ENCODE peak calls at places on chromosomes 16 and 17, in eight cellular contexts. Q is heart left ventricle, C is kidney epithelial cell, S is PC-9, F is left ventricle myocardium inferior, V is brain microvascular endothelial cell, H is H7, Z is osteoblast. K is an unnamed sample.

GRCh38 chr16:84016477-84016876 is 26.1 kb downstream of the SLC38A8 start:
- DNase-seq in Q (no peak), C (no peak), S (no peak), F (no peak), V (no peak), H (no peak), Z (no peak), K (no peak)

GRCh38 chr16:14420721-14421488 is 209.2 kb downstream of the PARN start:
- DNase-seq in Q (no peak), C (no peak), S (no peak), F (no peak), V (no peak), H (no peak), Z (no peak), K (no peak)

GRCh38 chr16:70254965-70255286 is 3.2 kb upstream of the EXOSC6 start:
- DNase-seq in Q (no peak), C (no peak), S (no peak), F (no peak), V (no peak), H (no peak), Z (peak), K (no peak)

GRCh38 chr17:56641894-56642293 is 48.4 kb downstream of the NOG start:
- DNase-seq in Q (no peak), C (no peak), S (no peak), F (no peak), V (no peak), H (no peak), Z (no peak), K (no peak)

GRCh38 chr17:17767096-17767470 is 69.7 kb downstream of the SREBF1 start:
- DNase-seq in Q (no peak), C (no peak), S (peak), F (no peak), V (no peak), H (no peak), Z (no peak), K (no peak)

GRCh38 chr17:55588858-55589257 is 77.6 kb upstream of the SMIM36 start:
- DNase-seq in Q (no peak), C (no peak), S (no peak), F (no peak), V (no peak), H (no peak), Z (no peak), K (no peak)

GRCh38 chr16:52597772-52598483 is 51.0 kb upstream of the TOX3 start:
- DNase-seq in Q (no peak), C (no peak), S (no peak), F (no peak), V (no peak), H (peak), Z (no peak), K (no peak)

GRCh38 chr17:60321336-60322055 is 70.4 kb downstream of the USP32 start:
- DNase-seq in Q (no peak), C (no peak), S (no peak), F (no peak), V (no peak), H (no peak), Z (no peak), K (no peak)

GRCh38 chr16:27817038-27817437 is 246.5 kb downstream of the GSG1L start:
- DNase-seq in Q (no peak), C (no peak), S (no peak), F (no peak), V (no peak), H (no peak), Z (peak), K (no peak)

GRCh38 chr17:44197980-44198720 is 1.5 kb downstream of the ATXN7L3 start:
- DNase-seq in Q (peak), C (no peak), S (peak), F (no peak), V (no peak), H (peak), Z (peak), K (no peak)

GRCh38 chr16:17138801-17139200 is 332.0 kb downstream of the XYLT1 start:
- DNase-seq in Q (no peak), C (no peak), S (no peak), F (no peak), V (no peak), H (peak), Z (peak), K (no peak)

GRCh38 chr17:56756536-56756935 is 77.2 kb downstream of the C17orf67 start:
- DNase-seq in Q (no peak), C (peak), S (peak), F (no peak), V (peak), H (no peak), Z (peak), K (peak)

GRCh38 chr17:247767-248166 is 66.3 kb upstream of the DOC2B start:
- DNase-seq in Q (no peak), C (no peak), S (no peak), F (peak), V (no peak), H (no peak), Z (no peak), K (no peak)

GRCh38 chr17:245611-246010 is 64.2 kb upstream of the DOC2B start:
- DNase-seq in Q (no peak), C (no peak), S (no peak), F (peak), V (no peak), H (no peak), Z (no peak), K (no peak)

GRCh38 chr17:245020-245419 is 63.6 kb upstream of the DOC2B start:
- DNase-seq in Q (no peak), C (no peak), S (no peak), F (peak), V (no peak), H (no peak), Z (no peak), K (no peak)

GRCh38 chr17:246851-247421 is 65.5 kb upstream of the DOC2B start:
- DNase-seq in Q (no peak), C (no peak), S (no peak), F (peak), V (no peak), H (no peak), Z (peak), K (no peak)

DNA sequence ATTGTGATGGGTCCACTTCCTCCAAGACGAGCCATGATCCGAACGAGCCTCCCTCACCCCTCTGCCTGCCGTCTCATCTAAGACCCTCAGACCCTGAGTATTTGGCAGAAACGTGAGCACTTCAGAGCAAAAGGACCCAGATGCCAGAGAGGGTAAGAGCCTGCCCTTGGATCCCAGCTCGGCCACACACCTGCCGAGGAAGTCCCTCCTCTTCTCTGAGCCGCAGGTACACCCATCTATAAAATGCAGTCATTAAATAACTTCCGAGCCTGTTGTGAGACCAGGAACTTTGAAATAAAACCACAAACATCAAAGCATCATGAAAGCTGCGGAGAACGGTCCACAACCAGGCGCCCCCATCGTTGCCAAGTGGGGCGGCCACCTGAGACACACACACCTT is 64.8 kb upstream of the DOC2B start:
- DNase-seq in Q (no peak), C (no peak), S (no peak), F (peak), V (no peak), H (no peak), Z (no peak), K (no peak)
- H3K4me3 ChIP-seq in Q (no peak), C (no peak), S (no peak), F (no peak), V (no peak), H (no peak), Z (no peak), K (no peak)

GRCh38 chr17:73304438-73304837 is 7.4 kb downstream of the CDC42EP4 start:
- DNase-seq in Q (no peak), C (no peak), S (no peak), F (no peak), V (no peak), H (no peak), Z (no peak), K (no peak)
- H3K4me3 ChIP-seq in Q (no peak), C (no peak), S (no peak), F (peak), V (no peak), H (no peak), Z (peak), K (no peak)

DNA sequence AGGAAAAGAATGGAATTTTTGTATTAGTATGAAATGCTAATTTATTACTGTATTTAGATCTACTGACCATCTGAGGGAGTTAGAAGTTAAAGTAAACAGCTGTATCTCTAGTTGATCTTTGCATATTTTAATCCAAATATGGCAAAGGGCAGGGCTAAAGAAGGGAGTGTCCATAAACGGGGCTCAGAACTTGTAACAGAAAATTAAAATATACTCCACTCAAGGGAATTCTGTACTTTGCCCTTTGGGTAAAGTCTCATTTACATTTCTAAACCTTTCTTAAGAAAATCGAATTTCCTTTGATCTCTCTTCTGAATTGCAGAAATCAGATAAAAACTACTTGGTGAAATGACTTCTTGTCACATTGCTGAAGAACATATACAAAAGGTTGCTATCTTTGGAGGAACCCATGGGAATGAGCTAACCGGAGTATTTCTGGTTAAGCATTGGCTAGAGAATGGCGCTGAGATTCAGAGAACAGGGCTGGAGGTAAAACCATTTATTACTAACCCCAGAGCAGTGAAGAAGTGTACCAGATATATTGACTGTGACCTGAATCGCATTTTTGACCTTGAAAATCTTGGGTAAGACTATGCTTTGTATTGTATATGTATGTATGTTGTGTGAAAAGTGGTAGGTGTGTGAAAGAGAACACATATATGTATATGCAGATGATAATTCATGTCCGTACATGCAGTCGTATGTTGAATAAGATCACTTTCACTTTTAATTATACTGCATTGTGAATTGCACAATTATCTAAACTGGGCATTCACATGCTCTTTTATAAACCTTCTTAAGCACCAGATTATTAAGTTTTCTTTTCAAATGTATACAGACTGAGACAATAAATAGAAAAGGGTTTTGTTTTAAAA is at the start of gene ASPA:
- DNase-seq in Q (no peak), C (no peak), S (no peak), F (no peak), V (no peak), H (no peak), Z (no peak), K (no peak)
- H3K4me3 ChIP-seq in Q (peak), C (no peak), S (no peak), F (peak), V (peak), H (no peak), Z (peak), K (peak)

GRCh38 chr16:4987250-4987579 is 29.1 kb downstream of the SEC14L5 start:
- DNase-seq in Q (no peak), C (no peak), S (no peak), F (no peak), V (no peak), H (no peak), Z (no peak), K (no peak)

GRCh38 chr16:4988647-4989046 is 30.5 kb downstream of the SEC14L5 start:
- DNase-seq in Q (no peak), C (no peak), S (no peak), F (no peak), V (no peak), H (peak), Z (no peak), K (no peak)

GRCh38 chr16:4990415-4990814 is 32.3 kb downstream of the SEC14L5 start:
- DNase-seq in Q (no peak), C (no peak), S (no peak), F (no peak), V (no peak), H (no peak), Z (no peak), K (no peak)

GRCh38 chr16:4989391-4990006 is 31.4 kb downstream of the SEC14L5 start:
- DNase-seq in Q (no peak), C (no peak), S (no peak), F (no peak), V (no peak), H (peak), Z (no peak), K (no peak)

GRCh38 chr16:4987580-4988374 is 29.6 kb downstream of the SEC14L5 start:
- DNase-seq in Q (no peak), C (no peak), S (no peak), F (no peak), V (no peak), H (peak), Z (no peak), K (no peak)
- H3K4me3 ChIP-seq in Q (no peak), C (no peak), S (no peak), F (peak), V (no peak), H (peak), Z (no peak), K (no peak)

DNA sequence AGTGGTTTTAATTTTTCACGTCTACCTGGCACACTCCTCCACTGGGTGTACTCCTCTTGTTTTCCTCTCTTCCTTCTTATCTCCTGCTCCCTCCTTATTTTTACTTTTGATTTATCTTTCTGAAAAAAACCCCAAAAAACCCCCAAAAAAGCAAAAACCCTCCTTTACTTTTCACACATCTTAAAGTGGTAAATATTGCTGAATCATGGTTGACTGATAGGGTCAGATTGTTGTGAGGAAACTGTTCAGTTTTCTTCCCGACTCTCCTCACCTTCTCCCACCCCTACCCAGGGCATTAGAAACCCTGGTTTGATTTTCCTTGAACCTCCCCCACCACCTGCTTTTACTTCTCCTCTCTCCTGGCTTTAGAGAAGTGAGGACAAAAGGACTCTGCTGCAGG is 25.4 kb downstream of the ARHGAP44 start:
- DNase-seq in Q (no peak), C (no peak), S (no peak), F (no peak), V (no peak), H (no peak), Z (no peak), K (no peak)
- H3K4me3 ChIP-seq in Q (no peak), C (no peak), S (no peak), F (no peak), V (no peak), H (no peak), Z (no peak), K (no peak)

GRCh38 chr16:31009120-31009519 is 1.3 kb downstream of the STX1B start:
- DNase-seq in Q (no peak), C (no peak), S (no peak), F (no peak), V (no peak), H (peak), Z (no peak), K (no peak)
- H3K4me3 ChIP-seq in Q (no peak), C (no peak), S (no peak), F (no peak), V (no peak), H (no peak), Z (no peak), K (peak)

DNA sequence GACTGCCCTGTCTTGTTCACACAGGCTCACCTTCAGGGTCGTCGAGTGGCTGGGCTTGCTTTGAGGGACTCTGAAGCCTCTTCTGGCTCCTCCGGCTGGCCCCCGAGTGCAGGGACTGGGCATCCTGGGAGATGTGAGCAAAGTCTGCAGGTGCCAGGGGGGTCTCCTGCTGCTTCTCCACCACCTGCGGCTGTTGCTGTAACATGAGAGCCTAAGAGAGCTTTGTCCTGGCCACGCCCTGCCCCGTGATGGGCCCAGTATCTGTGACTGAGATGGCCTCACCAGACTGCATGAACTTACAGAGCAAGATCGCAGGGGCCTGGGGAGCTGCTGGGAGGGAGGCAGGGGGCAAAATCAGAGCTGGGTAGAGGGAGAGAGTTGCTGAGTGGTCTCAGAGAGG is 12.5 kb downstream of the ERN2 start:
- DNase-seq in Q (no peak), C (no peak), S (no peak), F (no peak), V (no peak), H (peak), Z (no peak), K (no peak)
- H3K4me3 ChIP-seq in Q (no peak), C (no peak), S (no peak), F (no peak), V (no peak), H (no peak), Z (no peak), K (no peak)